ENCODE peak calls at places on chromosomes 4 and X, in six cellular contexts. F is WTC11, Z is K562, V is A549, R is H1, W is HepG2. J is an unnamed sample.

GRCh38 chr4:183571350-183572076 is 66.7 kb downstream of the ING2 start:
- DNase-seq in R (no peak), F (no peak), V (peak), Z (peak), W (peak), J (no peak)

GRCh38 chrX:135543924-135544323 is 23.5 kb downstream of the INTS6L start:
- DNase-seq in V (no peak), W (no peak), Z (peak), R (peak), F (peak), J (no peak)

GRCh38 chr4:154589296-154590197 is 995 bp downstream of the FGA start:
- DNase-seq in W (no peak), F (no peak), R (no peak), V (no peak), Z (no peak), J (no peak)

GRCh38 chrX:48520455-48520854 is 1.2 kb upstream of the EBP start:
- DNase-seq in V (no peak), F (no peak), W (no peak), R (no peak), Z (no peak), J (no peak)

GRCh38 chr4:82381661-82382284 is 8.0 kb upstream of the HNRNPD start:
- DNase-seq in F (no peak), Z (no peak), R (no peak), V (no peak), W (no peak), J (no peak)

GRCh38 chr4:833731-834367 is 7.9 kb upstream of the CPLX1 start:
- DNase-seq in Z (no peak), F (no peak), R (no peak), V (no peak), W (no peak), J (no peak)

GRCh38 chrX:22060451-22060940 is 28.4 kb downstream of the PHEX start:
- DNase-seq in Z (no peak), F (no peak), R (no peak), W (no peak), V (no peak), J (peak)

GRCh38 chr4:86939123-86939522 is 4.3 kb downstream of the AFF1 start:
- DNase-seq in R (no peak), W (no peak), F (no peak), V (no peak), Z (no peak), J (peak)

GRCh38 chr4:39383690-39384089 is 17.5 kb upstream of the RFC1 start:
- DNase-seq in Z (no peak), F (no peak), V (no peak), R (no peak), W (peak), J (no peak)

GRCh38 chrX:139759637-139760036 is 51.7 kb upstream of the MCF2 start:
- DNase-seq in F (no peak), R (peak), V (peak), W (no peak), Z (peak), J (peak)

GRCh38 chr4:8729408-8730149 is 137.0 kb downstream of the CPZ start:
- DNase-seq in F (no peak), V (no peak), R (no peak), Z (no peak), W (no peak), J (no peak)

GRCh38 chr4:140689628-140690027 is 66.6 kb downstream of the TBC1D9 start:
- DNase-seq in V (no peak), Z (no peak), F (no peak), W (no peak), R (no peak), J (no peak)

GRCh38 chr4:176792348-176793059 is at the start of gene VEGFC:
- DNase-seq in W (peak), Z (peak), V (no peak), F (peak), R (peak), J (peak)

GRCh38 chr4:184403384-184403781 is 71.0 kb downstream of the IRF2 start:
- DNase-seq in F (no peak), W (no peak), R (no peak), V (no peak), Z (no peak), J (no peak)

GRCh38 chr4:39698424-39699009 is 581 bp downstream of the UBE2K start:
- DNase-seq in W (peak), R (peak), V (peak), F (peak), Z (peak), J (peak)

GRCh38 chr4:629916-630641 is 4.7 kb downstream of the PDE6B start:
- DNase-seq in V (no peak), F (peak), W (no peak), Z (no peak), R (no peak), J (no peak)

GRCh38 chrX:40108084-40108958 is 10.6 kb upstream of the BCOR start:
- DNase-seq in Z (peak), F (peak), W (peak), R (peak), V (peak), J (peak)

GRCh38 chrX:40107291-40108083 is 9.7 kb upstream of the BCOR start:
- DNase-seq in Z (peak), R (peak), V (peak), W (no peak), F (no peak), J (peak)

GRCh38 chrX:40111868-40112267 is 14.1 kb upstream of the BCOR start:
- DNase-seq in V (no peak), W (no peak), R (no peak), F (no peak), Z (peak), J (no peak)

GRCh38 chrX:40108959-40109287 is 11.2 kb upstream of the BCOR start:
- DNase-seq in W (no peak), R (peak), V (peak), F (peak), Z (peak), J (peak)

DNA sequence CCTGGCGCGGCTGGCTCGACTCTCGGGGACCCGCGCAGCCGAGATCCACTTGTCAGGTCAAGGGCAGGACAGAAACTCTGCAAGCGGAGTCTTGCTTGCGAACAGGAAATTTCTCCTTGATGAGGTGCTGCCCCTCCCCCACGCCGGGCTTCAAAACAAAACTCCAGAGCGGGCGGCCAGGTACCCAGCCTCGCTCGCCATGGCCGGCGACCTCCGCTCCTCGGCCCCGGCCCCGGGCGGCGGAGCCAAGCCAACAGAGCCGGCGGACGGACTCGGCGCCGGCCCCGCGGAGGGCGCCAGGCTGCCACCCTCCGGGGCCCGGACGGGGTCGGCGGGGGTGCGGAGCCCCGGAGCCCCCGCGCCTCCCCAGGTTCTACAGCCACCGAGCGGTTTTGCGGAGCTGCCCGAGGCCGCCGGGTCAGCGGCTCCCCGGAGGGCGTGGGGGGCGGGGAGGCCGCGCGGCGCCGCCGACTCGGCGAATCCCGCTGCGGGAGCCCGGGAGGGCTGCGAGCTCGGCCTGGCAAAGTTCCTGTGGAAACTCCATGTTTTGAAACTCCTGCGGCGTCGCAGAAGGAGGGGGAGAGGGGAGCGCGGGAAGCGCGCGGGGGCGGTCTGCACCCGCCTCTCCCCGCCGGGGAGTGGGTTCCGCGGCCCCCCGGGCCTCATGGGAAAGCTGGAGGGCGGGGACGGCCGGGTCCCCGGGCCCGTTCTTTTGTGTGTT is 11.7 kb upstream of the BCOR start:
- DNase-seq in R (no peak), V (peak), F (peak), Z (peak), W (peak), J (peak)
- TF ChIP-seq JUN in R (no peak), V (no peak), F (no peak), Z (no peak), W (no peak), J (no peak)

DNA sequence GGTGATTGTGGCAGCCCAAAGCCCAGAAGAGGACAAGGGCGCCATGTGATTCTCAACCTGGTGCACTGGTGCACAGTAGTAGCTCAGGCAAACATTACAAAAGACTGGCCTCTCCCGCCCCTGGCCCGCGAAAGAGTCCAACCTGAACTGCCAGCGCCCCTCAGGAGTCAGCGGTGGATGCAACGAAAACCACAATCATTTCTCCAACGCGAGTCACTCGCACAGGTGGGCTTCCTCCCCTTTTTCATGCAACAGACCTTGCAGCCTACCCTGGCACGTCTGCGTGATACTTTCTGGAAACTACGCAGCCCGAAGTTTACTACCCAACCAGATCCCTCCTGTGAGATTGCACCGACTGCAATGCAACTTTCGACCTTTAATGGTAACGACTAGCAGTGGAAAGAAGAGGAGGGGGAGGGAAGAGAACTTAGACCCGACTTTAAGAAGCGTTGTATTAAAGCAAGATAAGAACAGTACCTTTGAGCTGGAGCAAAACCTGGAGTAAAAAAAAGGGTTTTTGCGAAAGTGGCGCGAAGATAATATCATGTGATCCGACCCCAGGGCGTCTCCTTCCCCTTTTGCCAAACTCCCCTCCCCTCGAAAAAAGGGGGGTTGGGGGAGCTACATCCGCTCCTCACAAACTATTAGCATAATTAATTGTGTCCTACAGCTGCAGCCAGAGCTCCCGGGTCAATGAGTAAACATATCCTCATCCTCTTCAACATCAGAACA is 63.3 kb upstream of the CCDC160 start:
- DNase-seq in W (no peak), Z (no peak), R (peak), F (peak), V (no peak), J (no peak)
- TF ChIP-seq JUN in W (no peak), Z (no peak), R (no peak), F (no peak), V (no peak), J (no peak)

GRCh38 chr4:189046642-189047041 is 894.0 kb upstream of the FRG1 start:
- DNase-seq in W (no peak), R (no peak), F (no peak), V (no peak), Z (no peak), J (no peak)
- TF ChIP-seq JUN in W (no peak), R (peak), F (no peak), V (no peak), Z (no peak), J (no peak)

DNA sequence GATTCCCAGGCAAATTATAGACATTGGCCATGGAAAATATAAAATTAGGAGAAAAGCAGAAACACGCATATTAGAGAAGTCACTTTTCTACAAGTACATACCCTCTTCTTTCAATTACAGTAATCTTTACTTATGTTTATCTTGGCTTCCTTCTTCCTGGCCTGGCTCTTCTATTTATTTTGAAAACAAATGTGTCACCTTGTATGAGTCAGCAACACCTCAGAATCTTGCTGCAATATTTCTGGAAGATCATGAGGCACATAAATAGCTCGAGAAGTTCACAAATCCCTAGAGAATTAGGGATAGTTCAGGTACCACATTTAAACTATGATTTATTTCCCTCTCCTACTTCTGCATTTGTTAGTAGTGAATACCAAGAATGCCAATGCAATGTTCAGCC is 124.6 kb downstream of the ANOS1 start:
- DNase-seq in R (no peak), W (no peak), F (no peak), V (no peak), Z (no peak), J (peak)
- TF ChIP-seq JUN in R (no peak), W (no peak), F (no peak), V (no peak), Z (no peak), J (peak)

GRCh38 chr4:118881512-118882146 is 7.0 kb upstream of the SYNPO2 start:
- DNase-seq in V (no peak), R (no peak), W (no peak), F (no peak), Z (no peak), J (no peak)
- TF ChIP-seq JUN in V (no peak), R (no peak), W (no peak), F (no peak), Z (no peak), J (no peak)

GRCh38 chr4:6419452-6420028 is 52.9 kb downstream of the PPP2R2C start:
- DNase-seq in W (no peak), R (no peak), V (no peak), F (no peak), Z (peak), J (no peak)

GRCh38 chr4:6416518-6417286 is 55.7 kb downstream of the PPP2R2C start:
- DNase-seq in R (no peak), F (no peak), W (no peak), V (no peak), Z (no peak), J (no peak)

GRCh38 chr4:6418193-6418755 is 54.1 kb downstream of the PPP2R2C start:
- DNase-seq in V (no peak), R (no peak), W (no peak), Z (no peak), F (no peak), J (no peak)

GRCh38 chr4:6415306-6415705 is 57.1 kb downstream of the PPP2R2C start:
- DNase-seq in R (no peak), W (no peak), V (no peak), F (no peak), Z (no peak), J (no peak)

DNA sequence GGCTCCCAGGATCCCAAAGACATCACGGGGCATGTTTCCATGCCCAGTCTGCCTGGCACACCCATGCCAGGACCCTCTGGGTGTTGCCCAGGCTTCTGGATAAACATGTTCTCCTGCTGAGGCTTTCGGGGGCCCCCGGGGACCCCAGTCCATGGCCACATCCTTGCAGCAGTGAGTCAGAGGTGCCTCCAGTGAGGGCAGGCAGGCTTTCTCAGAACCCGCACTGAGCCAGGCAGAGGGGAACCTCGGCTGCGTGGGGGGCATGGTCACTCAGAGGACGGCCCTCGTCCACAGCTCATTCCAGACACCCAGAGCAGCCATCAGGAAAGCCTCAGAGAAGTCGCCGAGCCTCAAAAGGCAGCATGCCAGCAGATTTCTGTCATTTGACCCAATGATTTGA is 54.9 kb downstream of the PPP2R2C start:
- DNase-seq in F (no peak), W (no peak), Z (no peak), V (no peak), R (no peak), J (no peak)
- TF ChIP-seq JUN in F (no peak), W (no peak), Z (no peak), V (no peak), R (no peak), J (no peak)

DNA sequence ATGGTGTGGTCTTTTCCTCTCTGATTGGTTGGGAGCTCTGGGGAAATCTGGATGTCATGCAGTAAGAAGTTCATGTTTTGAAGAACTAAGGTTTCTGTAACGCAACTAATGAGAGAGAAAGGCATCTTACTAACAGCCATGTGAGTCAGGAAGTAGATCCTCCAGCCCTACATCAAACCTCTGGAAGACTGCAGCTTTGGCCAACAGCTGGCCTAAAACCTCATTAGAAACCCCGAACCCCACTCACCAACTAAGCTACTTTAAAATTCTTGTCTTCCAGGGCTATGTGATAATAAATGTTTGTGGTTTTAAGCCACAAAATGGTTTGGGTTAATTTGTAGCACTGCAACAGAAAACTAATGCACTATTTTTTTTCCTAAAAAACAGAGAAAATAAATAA is 549.0 kb upstream of the GRID2 start:
- DNase-seq in Z (no peak), R (no peak), F (no peak), W (no peak), V (no peak), J (no peak)
- TF ChIP-seq JUN in Z (no peak), R (no peak), F (no peak), W (no peak), V (no peak), J (no peak)